ENCODE peak calls at places on chromosomes 12 and 14, in seven cellular contexts. One of them, this sample, is unnamed.

GRCh38 chr12:123614531-123614930 is 12.6 kb downstream of the DDX55 start:
- DNase-seq in cardiac muscle cell: peak; percentile 73
- DNase-seq in tibial nerve: no peak
- DNase-seq in cardiac fibroblast: peak; percentile 64
- DNase-seq in GM12865: no peak
- DNase-seq in left lung: no peak
- DNase-seq in epithelial cell of esophagus: no peak
- DNase-seq in this sample: no peak

GRCh38 chr14:79852975-79853374 is 358.3 kb downstream of the DIO2 start:
- DNase-seq in epithelial cell of esophagus: no peak
- DNase-seq in GM12865: no peak
- DNase-seq in cardiac muscle cell: no peak
- DNase-seq in cardiac fibroblast: no peak
- DNase-seq in left lung: no peak
- DNase-seq in tibial nerve: no peak
- DNase-seq in this sample: no peak

GRCh38 chr12:109044241-109044640 is 8.1 kb upstream of the USP30 start:
- DNase-seq in tibial nerve: no peak
- DNase-seq in left lung: no peak
- DNase-seq in cardiac muscle cell: no peak
- DNase-seq in GM12865: no peak
- DNase-seq in cardiac fibroblast: no peak
- DNase-seq in epithelial cell of esophagus: no peak
- DNase-seq in this sample: no peak

GRCh38 chr14:76348898-76349297 is 27.0 kb upstream of the ESRRB start:
- DNase-seq in GM12865: no peak
- DNase-seq in epithelial cell of esophagus: peak; percentile 7
- DNase-seq in cardiac fibroblast: peak; percentile 56
- DNase-seq in cardiac muscle cell: peak; percentile 63
- DNase-seq in tibial nerve: no peak
- DNase-seq in left lung: no peak
- DNase-seq in this sample: no peak

GRCh38 chr12:9349888-9350885 is 142.0 kb upstream of the PZP start:
- DNase-seq in epithelial cell of esophagus: peak; percentile 39
- DNase-seq in tibial nerve: no peak
- DNase-seq in cardiac fibroblast: no peak
- DNase-seq in left lung: no peak
- DNase-seq in cardiac muscle cell: no peak
- DNase-seq in GM12865: no peak
- DNase-seq in this sample: no peak

GRCh38 chr14:23929822-23930294 is 23.7 kb upstream of the DHRS4 start:
- DNase-seq in cardiac fibroblast: peak; percentile 77
- DNase-seq in tibial nerve: peak; percentile 78
- DNase-seq in left lung: peak; percentile 60
- DNase-seq in GM12865: peak; percentile 79
- DNase-seq in cardiac muscle cell: peak; percentile 80
- DNase-seq in epithelial cell of esophagus: peak; percentile 72
- DNase-seq in this sample: peak; percentile 95

GRCh38 chr14:96053600-96054381 is 14.6 kb downstream of the C14orf132 start:
- DNase-seq in left lung: peak; percentile 63
- DNase-seq in cardiac muscle cell: peak; percentile 94
- DNase-seq in epithelial cell of esophagus: peak; percentile 19
- DNase-seq in tibial nerve: no peak
- DNase-seq in cardiac fibroblast: peak; percentile 93
- DNase-seq in GM12865: no peak
- DNase-seq in this sample: peak; percentile 55

GRCh38 chr12:85835417-85835809 is 796 bp downstream of the RASSF9 start:
- DNase-seq in left lung: no peak
- DNase-seq in cardiac fibroblast: peak; percentile 56
- DNase-seq in cardiac muscle cell: peak; percentile 50
- DNase-seq in GM12865: no peak
- DNase-seq in tibial nerve: no peak
- DNase-seq in epithelial cell of esophagus: peak; percentile 17
- DNase-seq in this sample: no peak

GRCh38 chr12:109014984-109015765 is 5.7 kb downstream of the SVOP start:
- DNase-seq in cardiac muscle cell: no peak
- DNase-seq in GM12865: no peak
- DNase-seq in left lung: no peak
- DNase-seq in tibial nerve: no peak
- DNase-seq in epithelial cell of esophagus: no peak
- DNase-seq in cardiac fibroblast: no peak
- DNase-seq in this sample: no peak

GRCh38 chr14:22303589-22304195 is 285.3 kb downstream of the DAD1 start:
- DNase-seq in tibial nerve: no peak
- DNase-seq in cardiac fibroblast: peak; percentile 18
- DNase-seq in epithelial cell of esophagus: peak; percentile 14
- DNase-seq in GM12865: no peak
- DNase-seq in left lung: no peak
- DNase-seq in cardiac muscle cell: peak; percentile 28
- DNase-seq in this sample: peak; percentile 67

GRCh38 chr12:132506730-132507538 is 17.0 kb downstream of the FBRSL1 start:
- DNase-seq in tibial nerve: peak; percentile 43
- DNase-seq in left lung: peak; percentile 79
- DNase-seq in cardiac muscle cell: peak; percentile 92
- DNase-seq in GM12865: no peak
- DNase-seq in epithelial cell of esophagus: peak; percentile 40
- DNase-seq in cardiac fibroblast: peak; percentile 89
- DNase-seq in this sample: peak; percentile 68

GRCh38 chr14:71521736-71522135 is 410.5 kb upstream of the RGS6 start:
- DNase-seq in cardiac muscle cell: no peak
- DNase-seq in tibial nerve: no peak
- DNase-seq in left lung: no peak
- DNase-seq in GM12865: no peak
- DNase-seq in epithelial cell of esophagus: no peak
- DNase-seq in cardiac fibroblast: no peak
- DNase-seq in this sample: no peak

GRCh38 chr12:45898094-45898493 is 92.3 kb downstream of the SCAF11 start:
- DNase-seq in GM12865: no peak
- DNase-seq in tibial nerve: no peak
- DNase-seq in cardiac fibroblast: no peak
- DNase-seq in epithelial cell of esophagus: no peak
- DNase-seq in left lung: no peak
- DNase-seq in cardiac muscle cell: no peak
- DNase-seq in this sample: no peak

GRCh38 chr12:8590842-8591545 is 21.7 kb downstream of the AICDA start:
- DNase-seq in left lung: no peak
- DNase-seq in tibial nerve: no peak
- DNase-seq in cardiac fibroblast: no peak
- DNase-seq in GM12865: peak; percentile 64
- DNase-seq in cardiac muscle cell: no peak
- DNase-seq in epithelial cell of esophagus: peak; percentile 63
- DNase-seq in this sample: peak; percentile 73

GRCh38 chr12:116508145-116509121 is 50.7 kb upstream of the MAP1LC3B2 start:
- DNase-seq in epithelial cell of esophagus: no peak
- DNase-seq in tibial nerve: no peak
- DNase-seq in left lung: peak; percentile 38
- DNase-seq in cardiac fibroblast: peak; percentile 67
- DNase-seq in GM12865: no peak
- DNase-seq in cardiac muscle cell: peak; percentile 54
- DNase-seq in this sample: peak; percentile 75

GRCh38 chr12:104799458-104799857 is 158.6 kb downstream of the SLC41A2 start:
- DNase-seq in cardiac muscle cell: no peak
- DNase-seq in cardiac fibroblast: no peak
- DNase-seq in left lung: no peak
- DNase-seq in epithelial cell of esophagus: no peak
- DNase-seq in tibial nerve: no peak
- DNase-seq in GM12865: no peak
- DNase-seq in this sample: no peak

GRCh38 chr12:68374315-68374982 is 42.3 kb upstream of the MDM1 start:
- DNase-seq in epithelial cell of esophagus: peak; percentile 73
- DNase-seq in cardiac muscle cell: no peak
- DNase-seq in tibial nerve: no peak
- DNase-seq in cardiac fibroblast: no peak
- DNase-seq in GM12865: peak; percentile 96
- DNase-seq in left lung: no peak
- DNase-seq in this sample: no peak

GRCh38 chr14:90900712-90901111 is 84.5 kb upstream of the TTC7B start:
- DNase-seq in cardiac muscle cell: peak; percentile 12
- DNase-seq in left lung: no peak
- DNase-seq in GM12865: no peak
- DNase-seq in tibial nerve: no peak
- DNase-seq in cardiac fibroblast: peak; percentile 14
- DNase-seq in epithelial cell of esophagus: no peak
- DNase-seq in this sample: no peak

GRCh38 chr12:89768586-89769482 is 60.2 kb upstream of the ATP2B1 start:
- DNase-seq in left lung: peak; percentile 47
- DNase-seq in cardiac muscle cell: peak; percentile 76
- DNase-seq in cardiac fibroblast: peak; percentile 77
- DNase-seq in epithelial cell of esophagus: peak; percentile 99
- DNase-seq in tibial nerve: no peak
- DNase-seq in GM12865: no peak
- DNase-seq in this sample: no peak

GRCh38 chr12:30974746-30975500 is 48.4 kb downstream of the TSPAN11 start:
- DNase-seq in cardiac fibroblast: no peak
- DNase-seq in epithelial cell of esophagus: no peak
- DNase-seq in tibial nerve: no peak
- DNase-seq in cardiac muscle cell: no peak
- DNase-seq in GM12865: no peak
- DNase-seq in left lung: no peak
- DNase-seq in this sample: no peak

DNA sequence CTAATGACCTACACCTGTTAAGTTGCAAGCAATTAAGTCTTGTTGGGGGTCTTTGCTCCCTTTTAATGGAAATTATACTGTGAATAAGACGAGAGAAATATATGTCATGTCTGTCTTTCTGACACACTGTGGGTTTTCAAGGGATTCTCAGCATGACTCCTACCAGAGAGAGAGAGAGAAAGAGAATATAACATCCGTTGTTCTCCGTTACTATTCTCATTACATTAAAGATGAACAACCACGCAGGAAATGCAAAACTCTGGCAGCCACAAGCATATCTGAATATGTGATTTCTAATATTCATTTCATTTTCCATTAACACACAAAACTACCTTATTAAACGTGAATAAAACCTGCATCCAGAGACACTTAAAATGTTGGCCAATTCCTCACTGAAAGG is 67.3 kb upstream of the EGLN3 start:
- DNase-seq in cardiac muscle cell: no peak
- DNase-seq in GM12865: no peak
- DNase-seq in tibial nerve: no peak
- DNase-seq in cardiac fibroblast: no peak
- DNase-seq in epithelial cell of esophagus: no peak
- DNase-seq in left lung: no peak
- DNase-seq in this sample: no peak
- H3K4me3 ChIP-seq in cardiac muscle cell: no peak overlapping the region
- H3K4me3 ChIP-seq in GM12865: peak overlapping the region; percentile 49
- H3K4me3 ChIP-seq in tibial nerve: no peak overlapping the region
- H3K4me3 ChIP-seq in cardiac fibroblast: no peak overlapping the region
- H3K4me3 ChIP-seq in epithelial cell of esophagus: no peak overlapping the region
- H3K4me3 ChIP-seq in left lung: no peak overlapping the region
- H3K4me3 ChIP-seq in this sample: peak overlapping the region; percentile 52

GRCh38 chr14:72906316-72906715 is 12.4 kb upstream of the DPF3 start:
- DNase-seq in GM12865: no peak
- DNase-seq in epithelial cell of esophagus: no peak
- DNase-seq in left lung: no peak
- DNase-seq in cardiac muscle cell: peak; percentile 73
- DNase-seq in cardiac fibroblast: peak; percentile 75
- DNase-seq in tibial nerve: no peak
- DNase-seq in this sample: no peak
- H3K4me3 ChIP-seq in GM12865: no peak overlapping the region
- H3K4me3 ChIP-seq in epithelial cell of esophagus: no peak overlapping the region
- H3K4me3 ChIP-seq in left lung: no peak overlapping the region
- H3K4me3 ChIP-seq in cardiac muscle cell: no peak overlapping the region
- H3K4me3 ChIP-seq in cardiac fibroblast: no peak overlapping the region
- H3K4me3 ChIP-seq in tibial nerve: no peak overlapping the region
- H3K4me3 ChIP-seq in this sample: no peak overlapping the region

GRCh38 chr12:114483996-114484395 is 78.1 kb upstream of the TBX5 start:
- DNase-seq in GM12865: no peak
- DNase-seq in cardiac fibroblast: no peak
- DNase-seq in left lung: no peak
- DNase-seq in cardiac muscle cell: no peak
- DNase-seq in tibial nerve: no peak
- DNase-seq in epithelial cell of esophagus: no peak
- DNase-seq in this sample: no peak

GRCh38 chr12:114480309-114481199 is 74.6 kb upstream of the TBX5 start:
- DNase-seq in tibial nerve: no peak
- DNase-seq in left lung: no peak
- DNase-seq in epithelial cell of esophagus: peak; percentile 14
- DNase-seq in GM12865: no peak
- DNase-seq in cardiac fibroblast: peak; percentile 57
- DNase-seq in cardiac muscle cell: peak; percentile 76
- DNase-seq in this sample: no peak

GRCh38 chr12:114479831-114480230 is 73.9 kb upstream of the TBX5 start:
- DNase-seq in epithelial cell of esophagus: peak; percentile 2
- DNase-seq in left lung: no peak
- DNase-seq in cardiac muscle cell: peak; percentile 9
- DNase-seq in GM12865: no peak
- DNase-seq in cardiac fibroblast: no peak
- DNase-seq in tibial nerve: no peak
- DNase-seq in this sample: no peak

GRCh38 chr12:114478891-114479290 is 72.9 kb upstream of the TBX5 start:
- DNase-seq in GM12865: no peak
- DNase-seq in cardiac fibroblast: no peak
- DNase-seq in left lung: no peak
- DNase-seq in cardiac muscle cell: no peak
- DNase-seq in epithelial cell of esophagus: no peak
- DNase-seq in tibial nerve: no peak
- DNase-seq in this sample: no peak

GRCh38 chr12:114481200-114481535 is 75.2 kb upstream of the TBX5 start:
- DNase-seq in cardiac muscle cell: no peak
- DNase-seq in left lung: no peak
- DNase-seq in GM12865: no peak
- DNase-seq in cardiac fibroblast: no peak
- DNase-seq in epithelial cell of esophagus: no peak
- DNase-seq in tibial nerve: no peak
- DNase-seq in this sample: no peak
- H3K4me3 ChIP-seq in cardiac muscle cell: peak overlapping the region; percentile 47
- H3K4me3 ChIP-seq in left lung: no peak overlapping the region
- H3K4me3 ChIP-seq in GM12865: no peak overlapping the region
- H3K4me3 ChIP-seq in cardiac fibroblast: no peak overlapping the region
- H3K4me3 ChIP-seq in epithelial cell of esophagus: no peak overlapping the region
- H3K4me3 ChIP-seq in tibial nerve: no peak overlapping the region
- H3K4me3 ChIP-seq in this sample: no peak overlapping the region

DNA sequence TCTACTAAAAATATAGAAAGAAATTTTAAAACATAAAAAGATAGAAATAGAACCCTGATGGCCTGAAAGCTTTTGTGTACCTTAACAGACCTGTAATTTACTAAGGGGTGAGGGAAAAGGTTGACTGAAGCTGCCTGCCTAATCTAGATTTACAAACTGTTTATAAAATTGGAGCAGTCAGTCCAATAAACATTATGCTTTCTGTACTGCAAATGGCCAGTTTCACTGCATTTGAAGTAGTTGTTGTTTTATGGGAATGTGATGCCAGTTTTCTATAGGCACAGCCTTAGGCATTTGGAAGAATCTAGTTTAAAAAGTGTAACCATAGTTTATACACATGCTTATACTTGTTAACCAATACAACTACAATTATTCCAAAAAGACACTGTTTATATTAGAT is 19.1 kb downstream of the SIX1 start:
- DNase-seq in tibial nerve: no peak
- DNase-seq in cardiac muscle cell: no peak
- DNase-seq in cardiac fibroblast: no peak
- DNase-seq in GM12865: no peak
- DNase-seq in epithelial cell of esophagus: no peak
- DNase-seq in left lung: no peak
- DNase-seq in this sample: no peak
- H3K4me3 ChIP-seq in tibial nerve: no peak overlapping the region
- H3K4me3 ChIP-seq in cardiac muscle cell: no peak overlapping the region
- H3K4me3 ChIP-seq in cardiac fibroblast: no peak overlapping the region
- H3K4me3 ChIP-seq in GM12865: no peak overlapping the region
- H3K4me3 ChIP-seq in epithelial cell of esophagus: no peak overlapping the region
- H3K4me3 ChIP-seq in left lung: no peak overlapping the region
- H3K4me3 ChIP-seq in this sample: no peak overlapping the region

GRCh38 chr12:53096761-53097160 is 706 bp upstream of the IGFBP6 start:
- DNase-seq in cardiac muscle cell: no peak
- DNase-seq in cardiac fibroblast: no peak
- DNase-seq in tibial nerve: no peak
- DNase-seq in epithelial cell of esophagus: no peak
- DNase-seq in left lung: no peak
- DNase-seq in GM12865: no peak
- DNase-seq in this sample: no peak
- H3K4me3 ChIP-seq in cardiac muscle cell: peak overlapping the region; percentile 45
- H3K4me3 ChIP-seq in cardiac fibroblast: peak overlapping the region; percentile 52
- H3K4me3 ChIP-seq in tibial nerve: peak overlapping the region; percentile 43
- H3K4me3 ChIP-seq in epithelial cell of esophagus: peak overlapping the region; percentile 42
- H3K4me3 ChIP-seq in left lung: peak overlapping the region; percentile 41
- H3K4me3 ChIP-seq in GM12865: no peak overlapping the region
- H3K4me3 ChIP-seq in this sample: no peak overlapping the region

This sample was measured in Karpas-422.